ENCODE peak calls at places on chromosomes 11 and 22, in nine cellular contexts. S is foreskin keratinocyte, L is thyroid gland, J is breast epithelium, D is neural progenitor cell, X is A549, U is H9, T is suprapubic skin, K is esophagus squamous epithelium. Y is an unnamed sample. For H3K4me1, the result is how much of the 10 kb centered on the place peaks cover.

GRCh38 chr11:57283231-57283990 is 41.3 kb downstream of the TNKS1BP1 start:
- DNase-seq in S (no peak), L (no peak), J (no peak), D (no peak), X (no peak), U (peak), T (no peak), K (no peak), Y (no peak)

GRCh38 chr22:23804781-23805291 is 18.1 kb downstream of the SMARCB1 start:
- DNase-seq in S (no peak), L (no peak), J (no peak), D (no peak), X (no peak), U (no peak), T (no peak), K (no peak), Y (no peak)

GRCh38 chr11:65448074-65448417 is 25.4 kb downstream of the NEAT1 start:
- DNase-seq in S (peak), L (no peak), J (no peak), D (no peak), X (no peak), U (no peak), T (no peak), K (no peak), Y (no peak)

GRCh38 chr11:112965601-112966125 is 4.4 kb downstream of the NCAM1 start:
- DNase-seq in S (no peak), L (no peak), J (no peak), D (peak), X (no peak), U (no peak), T (no peak), K (no peak), Y (no peak)

GRCh38 chr11:64743591-64744543 is at the start of gene RASGRP2:
- DNase-seq in S (peak), L (peak), J (peak), D (peak), X (peak), U (peak), T (peak), K (peak), Y (peak)

GRCh38 chr11:19597876-19598275 is 114.8 kb upstream of the NAV2 start:
- DNase-seq in S (no peak), L (no peak), J (no peak), D (no peak), X (no peak), U (peak), T (no peak), K (no peak), Y (no peak)

GRCh38 chr22:36291831-36292740 is 39.2 kb downstream of the APOL1 start:
- DNase-seq in S (no peak), L (no peak), J (no peak), D (no peak), X (no peak), U (no peak), T (no peak), K (no peak), Y (no peak)

GRCh38 chr11:17972987-17973386 is 39.9 kb downstream of the SERGEF start:
- DNase-seq in S (peak), L (peak), J (no peak), D (peak), X (peak), U (peak), T (no peak), K (no peak), Y (no peak)

GRCh38 chr11:57427692-57428082 is 766 bp upstream of the SLC43A3 start:
- DNase-seq in S (no peak), L (peak), J (peak), D (no peak), X (no peak), U (no peak), T (peak), K (no peak), Y (no peak)

GRCh38 chr22:35172452-35172851 is 84.8 kb upstream of the HMGXB4 start:
- DNase-seq in S (no peak), L (no peak), J (no peak), D (no peak), X (no peak), U (no peak), T (no peak), K (no peak), Y (no peak)

GRCh38 chr11:69893631-69894030 is 74.4 kb upstream of the FGF3 start:
- DNase-seq in S (no peak), L (no peak), J (no peak), D (no peak), X (no peak), U (no peak), T (no peak), K (no peak), Y (no peak)

GRCh38 chr22:19802001-19802880 is 41.7 kb downstream of the TBX1 start:
- DNase-seq in S (no peak), L (no peak), J (no peak), D (no peak), X (no peak), U (no peak), T (peak), K (no peak), Y (no peak)

GRCh38 chr11:69912161-69912910 is 93.1 kb upstream of the FGF3 start:
- DNase-seq in S (no peak), L (no peak), J (peak), D (no peak), X (no peak), U (peak), T (peak), K (no peak), Y (no peak)

GRCh38 chr11:74248469-74248868 is 63.0 kb downstream of the P4HA3 start:
- DNase-seq in S (no peak), L (no peak), J (no peak), D (no peak), X (no peak), U (no peak), T (no peak), K (no peak), Y (no peak)

GRCh38 chr11:15685311-15685710 is 570.6 kb downstream of the INSC start:
- DNase-seq in S (no peak), L (no peak), J (no peak), D (no peak), X (no peak), U (no peak), T (no peak), K (no peak), Y (no peak)
- H3K4me1 ChIP-seq in S (under half), L (under half), J (under half), D (under half), X (under half), U (under half), T (under half), K (under half), Y (under half)

GRCh38 chr22:22349455-22349836 is 104.9 kb downstream of the VPREB1 start:
- DNase-seq in S (peak), L (no peak), J (no peak), D (no peak), X (no peak), U (no peak), T (no peak), K (no peak), Y (no peak)

GRCh38 chr22:22345781-22346180 is 101.2 kb downstream of the VPREB1 start:
- DNase-seq in S (no peak), L (no peak), J (no peak), D (no peak), X (no peak), U (no peak), T (no peak), K (no peak), Y (no peak)

GRCh38 chr22:22348815-22349454 is 104.3 kb downstream of the VPREB1 start:
- DNase-seq in S (no peak), L (no peak), J (no peak), D (no peak), X (no peak), U (no peak), T (no peak), K (no peak), Y (no peak)

GRCh38 chr22:22346401-22347107 is 102.0 kb downstream of the VPREB1 start:
- DNase-seq in S (no peak), L (no peak), J (no peak), D (no peak), X (no peak), U (no peak), T (no peak), K (no peak), Y (no peak)

GRCh38 chr22:22348127-22348814 is 103.7 kb downstream of the VPREB1 start:
- DNase-seq in S (no peak), L (no peak), J (no peak), D (peak), X (no peak), U (peak), T (no peak), K (no peak), Y (no peak)
- TF ChIP-seq CTCF in S (peak), L (no peak), J (no peak), D (peak), X (no peak), U (peak), T (no peak), K (no peak), Y (no peak)

DNA sequence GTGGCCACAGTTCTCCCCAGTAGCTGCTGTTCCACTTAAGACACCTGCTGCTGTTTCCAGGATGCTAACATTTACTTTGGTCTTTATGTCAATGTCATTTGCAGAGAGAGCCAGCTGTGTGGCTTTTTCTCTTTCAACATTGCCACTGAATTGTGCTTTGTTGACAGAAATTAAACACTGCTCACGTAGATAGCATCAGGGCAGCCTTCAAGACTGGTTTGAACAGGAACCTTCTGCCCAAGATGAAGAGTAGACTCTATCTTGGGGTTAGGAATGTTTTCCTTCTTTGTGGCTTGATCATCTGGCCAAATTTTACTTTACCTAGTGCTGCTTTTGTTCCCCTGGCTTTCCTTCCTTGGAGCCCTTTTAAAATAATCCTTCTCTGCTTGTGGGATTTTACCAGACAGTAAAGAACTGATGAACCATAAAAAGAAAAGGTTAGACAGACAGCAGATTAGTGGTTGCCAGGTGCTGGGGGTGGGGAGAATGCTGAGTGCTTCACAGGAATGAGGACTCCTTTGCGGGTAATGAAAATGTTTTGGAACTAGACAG is 22.6 kb upstream of the XBP1 start:
- DNase-seq in S (no peak), L (peak), J (no peak), D (peak), X (no peak), U (no peak), T (no peak), K (no peak), Y (no peak)
- H3K4me1 ChIP-seq in S (under half), L (under half), J (under half), D (under half), X (under half), U (under half), T (under half), K (under half), Y (under half)

GRCh38 chr11:63670738-63671321 is 346 bp downstream of the ATL3 start:
- DNase-seq in S (peak), L (peak), J (no peak), D (peak), X (peak), U (peak), T (no peak), K (no peak), Y (peak)
- TF ChIP-seq CTCF in S (peak), L (peak), J (no peak), D (peak), X (peak), U (peak), T (peak), K (peak), Y (peak)